ENCODE peak calls at places on chromosomes 2 and 18, in five cellular contexts. Y, Q, M, N and S are unnamed samples.

GRCh38 chr2:197152451-197153228 is 157.9 kb downstream of the ANKRD44 start:
- DNase-seq in Y (no peak), Q (no peak), M (no peak), N (no peak), S (no peak)

GRCh38 chr2:151808258-151809072 is 19.8 kb downstream of the ARL5A start:
- DNase-seq in Y (no peak), Q (no peak), M (peak), N (no peak), S (no peak)

GRCh38 chr2:39948016-39948719 is 169.1 kb upstream of the THUMPD2 start:
- DNase-seq in Y (no peak), Q (no peak), M (no peak), N (no peak), S (no peak)

GRCh38 chr18:11516988-11517630 is 92.3 kb upstream of the SLC35G4 start:
- DNase-seq in Y (no peak), Q (no peak), M (no peak), N (no peak), S (no peak)

GRCh38 chr2:201618744-201619654 is 24.3 kb downstream of the TMEM237 start:
- DNase-seq in Y (peak), Q (peak), M (peak), N (peak), S (no peak)

GRCh38 chr2:164061129-164061746 is 325.4 kb upstream of the FIGN start:
- DNase-seq in Y (peak), Q (no peak), M (peak), N (no peak), S (peak)

GRCh38 chr2:98458667-98459380 is 14.2 kb downstream of the INPP4A start:
- DNase-seq in Y (no peak), Q (no peak), M (no peak), N (peak), S (no peak)

GRCh38 chr2:4338345-4338744 is 635.0 kb downstream of the DCDC2C start:
- DNase-seq in Y (no peak), Q (no peak), M (no peak), N (no peak), S (no peak)

GRCh38 chr2:179636995-179637394 is 224.4 kb downstream of the ZNF385B start:
- DNase-seq in Y (no peak), Q (no peak), M (no peak), N (no peak), S (no peak)

GRCh38 chr18:56447972-56448371 is 190.4 kb downstream of the TXNL1 start:
- DNase-seq in Y (no peak), Q (no peak), M (no peak), N (no peak), S (no peak)

GRCh38 chr2:66228128-66228547 is 206.8 kb upstream of the MEIS1 start:
- DNase-seq in Y (no peak), Q (no peak), M (no peak), N (no peak), S (no peak)

GRCh38 chr2:33034784-33035183 is 88.0 kb downstream of the LTBP1 start:
- DNase-seq in Y (no peak), Q (no peak), M (peak), N (peak), S (no peak)

GRCh38 chr2:191341436-191341835 is 96.2 kb downstream of the MYO1B start:
- DNase-seq in Y (no peak), Q (no peak), M (peak), N (no peak), S (no peak)

GRCh38 chr18:79062806-79063205 is 6.4 kb upstream of the ATP9B start:
- DNase-seq in Y (no peak), Q (no peak), M (peak), N (no peak), S (peak)

GRCh38 chr2:212940816-212941215 is 210.6 kb downstream of the IKZF2 start:
- DNase-seq in Y (no peak), Q (peak), M (peak), N (no peak), S (peak)

GRCh38 chr2:230319211-230319862 is 7.7 kb upstream of the SP140L start:
- DNase-seq in Y (peak), Q (peak), M (no peak), N (no peak), S (no peak)

GRCh38 chr2:62325398-62325797 is 129.5 kb downstream of the B3GNT2 start:
- DNase-seq in Y (no peak), Q (no peak), M (no peak), N (no peak), S (no peak)

GRCh38 chr2:231480781-231481180 is 16.5 kb upstream of the NCL start:
- DNase-seq in Y (no peak), Q (no peak), M (no peak), N (peak), S (no peak)

GRCh38 chr2:197286805-197287595 is 23.6 kb downstream of the ANKRD44 start:
- DNase-seq in Y (peak), Q (peak), M (peak), N (peak), S (peak)

GRCh38 chr2:100796499-100797100 is 23.3 kb upstream of the NPAS2 start:
- DNase-seq in Y (no peak), Q (no peak), M (peak), N (no peak), S (peak)

GRCh38 chr18:28267878-28268625 is 91.1 kb upstream of the CDH2 start:
- DNase-seq in Y (no peak), Q (no peak), M (peak), N (no peak), S (no peak)

GRCh38 chr18:76519156-76519549 is 24.1 kb upstream of the ZNF516 start:
- DNase-seq in Y (no peak), Q (no peak), M (no peak), N (no peak), S (no peak)

GRCh38 chr2:236512902-236513433 is 56.7 kb upstream of the ACKR3 start:
- DNase-seq in Y (peak), Q (peak), M (peak), N (peak), S (peak)

GRCh38 chr2:170320948-170321347 is 143.0 kb downstream of the MYO3B start:
- DNase-seq in Y (no peak), Q (no peak), M (no peak), N (no peak), S (no peak)
- TF ChIP-seq CTCF in Y (no peak), Q (no peak), M (no peak), N (no peak), S (no peak)

GRCh38 chr18:39655341-39655740 is 2089.7 kb upstream of the CELF4 start:
- DNase-seq in Y (no peak), Q (no peak), M (peak), N (no peak), S (no peak)
- TF ChIP-seq CTCF in Y (no peak), Q (no peak), M (no peak), N (no peak), S (no peak)

GRCh38 chr2:158103358-158104021 is 1.8 kb downstream of the UPP2 start:
- DNase-seq in Y (no peak), Q (no peak), M (no peak), N (no peak), S (no peak)
- TF ChIP-seq CTCF in Y (no peak), Q (peak), M (no peak), N (no peak), S (no peak)

GRCh38 chr2:55311444-55311870 is 42.4 kb upstream of the MTIF2 start:
- DNase-seq in Y (peak), Q (no peak), M (peak), N (no peak), S (no peak)
- TF ChIP-seq CTCF in Y (no peak), Q (no peak), M (peak), N (peak), S (peak)

DNA sequence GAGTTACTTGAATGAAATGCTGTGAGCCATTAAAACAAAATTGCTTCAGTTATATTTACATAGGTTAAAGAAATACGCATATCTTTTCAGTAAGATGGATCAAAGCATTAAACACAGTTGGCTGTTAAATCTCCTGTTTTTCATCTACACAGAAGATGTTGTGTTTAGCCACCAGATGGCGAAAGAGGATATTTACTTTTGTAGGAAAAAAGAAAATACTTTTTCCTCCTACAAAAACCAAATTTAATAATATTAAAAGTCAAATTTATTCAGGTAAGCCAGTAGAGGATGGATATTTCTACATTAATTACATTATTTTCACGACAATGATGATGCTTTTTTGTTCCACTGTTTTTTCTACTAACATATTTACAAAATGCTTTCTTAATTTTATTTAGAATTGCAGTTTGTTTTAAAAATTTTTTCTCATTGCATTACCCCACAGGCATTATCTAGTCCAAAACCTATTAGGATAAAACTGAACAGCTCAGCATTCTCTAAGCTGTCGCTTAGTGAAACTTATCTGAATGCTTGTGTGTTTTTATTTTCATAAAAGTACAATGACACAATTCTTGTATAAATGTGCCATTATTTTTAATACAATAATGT is 173.7 kb downstream of the ASXL3 start:
- DNase-seq in Y (peak), Q (no peak), M (peak), N (no peak), S (no peak)
- TF ChIP-seq CTCF in Y (no peak), Q (peak), M (peak), N (no peak), S (no peak)

DNA sequence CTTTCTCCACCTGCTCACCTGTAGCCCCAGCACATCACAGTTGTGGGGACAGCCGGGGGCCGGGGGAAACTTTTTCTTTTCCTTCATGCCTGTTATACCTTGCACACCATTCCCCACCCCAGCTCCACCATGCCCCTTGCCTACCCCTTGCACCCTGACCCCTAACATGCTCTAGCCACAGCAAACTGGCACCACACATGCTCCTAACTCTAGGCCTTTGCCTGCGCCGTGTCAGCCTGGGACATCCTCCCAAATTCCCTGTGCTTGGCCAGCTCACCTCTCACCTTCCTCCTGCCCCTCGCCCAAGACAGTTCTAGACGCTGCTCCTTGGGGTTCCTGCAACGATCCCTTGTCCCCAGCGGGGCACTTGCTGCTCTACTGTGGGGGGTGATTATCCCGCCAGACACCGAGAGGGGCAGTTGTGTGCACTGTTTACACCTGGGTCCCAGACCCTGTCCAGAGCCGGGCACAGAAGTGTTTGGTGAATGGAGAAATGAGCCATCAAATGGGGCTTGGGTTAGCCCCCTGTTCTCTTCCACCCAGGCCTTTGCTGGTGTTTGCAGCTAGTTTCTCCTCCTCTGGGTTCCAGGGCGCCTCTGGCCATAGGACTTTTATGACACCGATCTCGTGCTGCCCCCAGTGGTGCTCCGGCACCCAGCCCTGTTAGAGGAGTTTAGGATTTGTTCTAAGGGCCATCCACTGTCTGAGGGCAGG is 129.8 kb downstream of the CTIF start:
- DNase-seq in Y (no peak), Q (no peak), M (no peak), N (no peak), S (no peak)
- TF ChIP-seq CTCF in Y (no peak), Q (no peak), M (no peak), N (no peak), S (no peak)

GRCh38 chr2:159939946-159940345 is 122.5 kb downstream of the PLA2R1 start:
- DNase-seq in Y (peak), Q (no peak), M (peak), N (no peak), S (peak)
- TF ChIP-seq CTCF in Y (peak), Q (no peak), M (peak), N (no peak), S (no peak)